ENCODE peak calls at places on chromosomes 4 and X, in eight cellular contexts. U is naive thymus-derived CD8-positive, alpha-beta T cell; L is GM03348; Z is progenitor cell of endocrine pancreas; Y is stimulated activated CD8-positive, alpha-beta memory T cell treated with anti-CD3 and anti-CD28 coated beads, Interleukin-2, amount 100 ng/mL, for 1 hour; M is mesenchymal stem cell; Q is central memory CD4-positive, alpha-beta T cell; T is left ventricle myocardium superior. I is an unnamed sample.

GRCh38 chr4:5143940-5144339 is 92.7 kb downstream of the STK32B start:
- DNase-seq in M (peak; percentile 27), Z (no peak), Y (no peak), U (no peak), T (no peak), Q (no peak), L (peak; percentile 15), I (no peak)

GRCh38 chr4:187444061-187444460 is 551.5 kb upstream of the ZFP42 start:
- DNase-seq in L (no peak), Y (no peak), Z (no peak), Q (no peak), T (no peak), U (no peak), M (peak; percentile 20), I (no peak)

GRCh38 chr4:13219971-13220370 is 264.2 kb downstream of the RAB28 start:
- DNase-seq in T (no peak), Z (no peak), Q (no peak), Y (no peak), U (no peak), L (no peak), M (no peak), I (no peak)

GRCh38 chr4:52015366-52015765 is 4.8 kb downstream of the LRRC66 start:
- DNase-seq in L (no peak), U (no peak), Z (no peak), M (peak; percentile 24), T (no peak), Y (no peak), Q (no peak), I (no peak)

GRCh38 chr4:150682126-150682525 is 100.2 kb downstream of the MAB21L2 start:
- DNase-seq in M (no peak), Q (no peak), U (no peak), Y (no peak), Z (no peak), L (no peak), T (no peak), I (no peak)

GRCh38 chr4:5789141-5789540 is 78.1 kb downstream of the EVC start:
- DNase-seq in Z (no peak), M (no peak), L (no peak), T (no peak), Q (no peak), U (no peak), Y (no peak), I (no peak)

GRCh38 chr4:108426493-108426892 is 193.9 kb upstream of the RPL34 start:
- DNase-seq in L (peak; percentile 16), T (no peak), U (no peak), Y (no peak), Z (no peak), Q (no peak), M (peak; percentile 16), I (no peak)

GRCh38 chr4:99723555-99724450 is 66.2 kb upstream of the C4orf54 start:
- DNase-seq in Q (no peak), M (peak; percentile 82), T (peak; percentile 71), U (no peak), Y (no peak), L (peak; percentile 19), Z (no peak), I (no peak)

GRCh38 chr4:113738251-113738650 is 23.3 kb downstream of the CAMK2D start:
- DNase-seq in M (peak; percentile 38), Q (no peak), Y (no peak), L (peak; percentile 48), T (no peak), Z (no peak), U (no peak), I (no peak)

GRCh38 chr4:99201687-99202086 is 17.4 kb downstream of the ADH6 start:
- DNase-seq in L (peak; percentile 40), Z (no peak), T (no peak), Q (no peak), U (no peak), Y (no peak), M (no peak), I (no peak)

GRCh38 chr4:184506527-184507121 is 32.3 kb upstream of the IRF2 start:
- DNase-seq in Y (no peak), Q (no peak), M (peak; percentile 10), Z (no peak), U (peak; percentile 11), L (no peak), T (peak; percentile 38), I (no peak)

GRCh38 chr4:15707363-15707715 is 4.5 kb downstream of the BST1 start:
- DNase-seq in U (no peak), Z (no peak), Y (no peak), L (no peak), T (no peak), Q (no peak), M (no peak), I (no peak)

GRCh38 chrX:24371391-24371972 is 11.0 kb downstream of the SUPT20HL1 start:
- DNase-seq in L (peak; percentile 55), U (peak; percentile 49), T (peak; percentile 39), Q (peak; percentile 44), Z (peak; percentile 63), Y (peak; percentile 13), M (peak; percentile 43), I (peak; percentile 40)

GRCh38 chr4:687048-687974 is 1.6 kb downstream of the SLC49A3 start:
- DNase-seq in M (peak; percentile 94), L (peak; percentile 96), U (no peak), Q (no peak), Z (no peak), Y (no peak), T (peak; percentile 94), I (no peak)

GRCh38 chrX:123311486-123311885 is 127.4 kb downstream of the GRIA3 start:
- DNase-seq in T (no peak), U (no peak), Y (no peak), Z (no peak), M (no peak), Q (no peak), L (no peak), I (no peak)

GRCh38 chr4:112015960-112016359 is 129.3 kb upstream of the FAM241A start:
- DNase-seq in U (no peak), M (no peak), Q (no peak), L (no peak), Y (no peak), Z (no peak), T (no peak), I (no peak)

GRCh38 chr4:17510582-17510981 is 1.3 kb downstream of the QDPR start:
- DNase-seq in Z (no peak), U (no peak), Q (no peak), Y (no peak), L (no peak), M (no peak), T (no peak), I (no peak)